ENCODE peak calls at places on chromosomes 1 and 21, in four cellular contexts. T, I, E and K are unnamed samples.

GRCh38 chr1:104991702-104992101 is 1242.0 kb downstream of the AMY1C start:
- DNase-seq in T (no peak), I (no peak), E (no peak), K (no peak)

GRCh38 chr1:61482170-61482569 is 242.8 kb downstream of the TM2D1 start:
- DNase-seq in T (no peak), I (no peak), E (no peak), K (no peak)

GRCh38 chr1:18059206-18059605 is 48.4 kb upstream of the IGSF21 start:
- DNase-seq in T (no peak), I (no peak), E (no peak), K (no peak)

GRCh38 chr1:204293605-204294365 is 65.9 kb downstream of the PLEKHA6 start:
- DNase-seq in T (no peak), I (no peak), E (no peak), K (no peak)

GRCh38 chr1:204523605-204524215 is 7.5 kb downstream of the MDM4 start:
- DNase-seq in T (peak), I (no peak), E (no peak), K (no peak)

GRCh38 chr1:21318714-21319159 is 28.5 kb upstream of the ECE1 start:
- DNase-seq in T (no peak), I (no peak), E (no peak), K (no peak)

GRCh38 chr1:154607748-154608521 is at the start of gene ADAR:
- DNase-seq in T (peak), I (peak), E (peak), K (peak)

GRCh38 chr1:22786719-22787489 is 76.3 kb downstream of the EPHB2 start:
- DNase-seq in T (no peak), I (no peak), E (no peak), K (no peak)

GRCh38 chr1:52634111-52634510 is 1.1 kb downstream of the SHISAL2A start:
- DNase-seq in T (no peak), I (no peak), E (no peak), K (no peak)

GRCh38 chr1:8351693-8352470 is 34.0 kb downstream of the SLC45A1 start:
- DNase-seq in T (peak), I (peak), E (no peak), K (peak)

GRCh38 chr1:57361516-57361915 is 62.3 kb downstream of the DAB1 start:
- DNase-seq in T (no peak), I (no peak), E (no peak), K (no peak)

GRCh38 chr1:192538407-192539311 is 36.9 kb upstream of the RGS1 start:
- DNase-seq in T (no peak), I (no peak), E (peak), K (no peak)

GRCh38 chr21:46421756-46422555 is 36.7 kb upstream of the DIP2A start:
- DNase-seq in T (no peak), I (no peak), E (no peak), K (no peak)

GRCh38 chr21:16193758-16194606 is 464.2 kb downstream of the USP25 start:
- DNase-seq in T (no peak), I (no peak), E (no peak), K (peak)

GRCh38 chr1:225877570-225877969 is 4.6 kb downstream of the TMEM63A start:
- DNase-seq in T (peak), I (peak), E (no peak), K (peak)

GRCh38 chr21:32366191-32366590 is 26.6 kb downstream of the URB1 start:
- DNase-seq in T (no peak), I (no peak), E (no peak), K (no peak)

GRCh38 chr1:184287001-184287400 is 99.8 kb upstream of the C1orf21 start:
- DNase-seq in T (peak), I (no peak), E (no peak), K (no peak)

GRCh38 chr1:157363660-157364140 is 188.6 kb downstream of the FCRL5 start:
- DNase-seq in T (peak), I (peak), E (peak), K (peak)

GRCh38 chr1:19903621-19904020 is 19.8 kb downstream of the PLA2G2E start:
- DNase-seq in T (no peak), I (no peak), E (no peak), K (no peak)

GRCh38 chr1:1937061-1937460 is 18.0 kb upstream of the TMEM52 start:
- DNase-seq in T (no peak), I (no peak), E (no peak), K (no peak)

GRCh38 chr21:29175408-29176147 is 45.1 kb downstream of the MAP3K7CL start:
- DNase-seq in T (no peak), I (no peak), E (no peak), K (no peak)

GRCh38 chr1:16155537-16156410 is at the start of gene EPHA2:
- DNase-seq in T (no peak), I (peak), E (no peak), K (peak)

GRCh38 chr21:45162809-45163208 is 88.4 kb downstream of the ADARB1 start:
- DNase-seq in T (no peak), I (no peak), E (no peak), K (no peak)

GRCh38 chr1:202968895-202969295 is 1.8 kb upstream of the CYB5R1 start:
- DNase-seq in T (peak), I (peak), E (peak), K (peak)

GRCh38 chr1:37561794-37562132 is 5.0 kb downstream of the DNALI1 start:
- DNase-seq in T (peak), I (peak), E (no peak), K (peak)

GRCh38 chr21:43290529-43291346 is 121.9 kb downstream of the CRYAA start:
- DNase-seq in T (no peak), I (no peak), E (no peak), K (peak)

GRCh38 chr1:6962390-6962955 is 177.2 kb downstream of the CAMTA1 start:
- DNase-seq in T (peak), I (peak), E (peak), K (peak)

GRCh38 chr1:70038025-70038424 is 167.4 kb downstream of the LRRC40 start:
- DNase-seq in T (no peak), I (no peak), E (no peak), K (peak)

GRCh38 chr1:101407505-101408211 is 170.8 kb downstream of the S1PR1 start:
- DNase-seq in T (no peak), I (peak), E (peak), K (no peak)

GRCh38 chr1:101409102-101409501 is 172.3 kb downstream of the S1PR1 start:
- DNase-seq in T (no peak), I (no peak), E (no peak), K (no peak)

GRCh38 chr1:101406271-101406670 is 169.5 kb downstream of the S1PR1 start:
- DNase-seq in T (no peak), I (no peak), E (no peak), K (no peak)

GRCh38 chr1:101408212-101409042 is 171.6 kb downstream of the S1PR1 start:
- DNase-seq in T (no peak), I (no peak), E (no peak), K (no peak)

GRCh38 chr1:101410048-101410878 is 173.4 kb downstream of the S1PR1 start:
- DNase-seq in T (no peak), I (no peak), E (peak), K (no peak)
- TF ChIP-seq USF1 in T (no peak), I (no peak), E (no peak), K (no peak)

DNA sequence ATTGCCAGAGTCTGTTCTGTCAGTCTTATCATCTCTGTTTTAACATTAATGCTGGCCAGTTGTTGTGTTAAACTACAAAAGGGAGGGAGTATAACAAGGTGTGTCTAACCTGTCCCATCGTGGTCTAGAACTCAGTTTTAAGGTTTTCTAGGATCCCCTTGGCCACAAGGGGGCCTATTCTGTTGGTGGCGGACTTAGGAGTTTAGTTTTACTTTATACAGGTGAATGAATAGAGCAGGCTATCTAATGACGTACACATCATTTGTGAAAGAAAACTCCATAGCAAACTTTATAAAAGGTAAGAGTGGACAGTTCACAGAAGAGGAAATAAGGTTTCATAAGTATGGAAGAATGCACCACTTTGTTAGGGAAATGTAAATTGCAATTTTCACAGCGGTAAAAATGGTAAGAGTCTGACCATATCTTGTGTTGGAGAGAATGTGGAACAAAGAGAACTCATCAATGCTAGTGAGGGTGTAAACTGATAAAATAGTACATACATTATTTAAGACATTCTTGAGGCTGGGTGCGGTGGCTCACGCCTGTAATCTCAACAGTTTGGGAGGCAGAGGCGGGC is 2.5 kb upstream of the ATF6 start:
- DNase-seq in T (peak), I (peak), E (no peak), K (no peak)
- TF ChIP-seq USF1 in T (no peak), I (no peak), E (no peak), K (no peak)

GRCh38 chr1:218459878-218460277 is 114.7 kb downstream of the TGFB2 start:
- DNase-seq in T (peak), I (peak), E (no peak), K (peak)
- TF ChIP-seq USF1 in T (no peak), I (no peak), E (no peak), K (no peak)

DNA sequence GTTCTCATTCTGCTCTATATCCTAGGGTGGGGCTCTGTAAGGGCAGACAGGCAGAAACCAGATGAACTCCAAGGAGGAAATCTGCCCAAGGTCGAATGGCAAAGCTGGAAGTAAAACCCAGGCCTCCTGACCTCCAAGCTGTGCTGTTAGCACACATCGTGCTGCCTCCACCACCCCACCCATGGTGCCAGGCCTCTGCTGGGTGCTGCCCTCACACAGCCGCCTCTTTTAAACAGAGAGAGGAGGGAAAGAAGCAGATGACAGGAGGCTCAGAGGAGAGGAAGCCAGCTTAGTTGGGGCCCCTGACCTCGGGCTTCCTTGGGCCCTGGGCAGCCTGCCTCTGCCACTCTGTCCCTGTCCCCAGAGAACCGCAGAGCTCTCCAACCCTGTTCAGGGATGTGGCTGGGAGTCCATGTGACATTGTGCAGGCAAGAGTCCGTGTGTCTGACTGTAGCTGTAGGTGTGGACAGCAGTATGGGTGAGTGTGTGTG is 1.1 kb downstream of the SYNC start:
- DNase-seq in T (no peak), I (no peak), E (no peak), K (no peak)
- TF ChIP-seq USF1 in T (no peak), I (no peak), E (no peak), K (no peak)

GRCh38 chr1:234201600-234201999 is 171.7 kb upstream of the COA6 start:
- DNase-seq in T (no peak), I (no peak), E (no peak), K (no peak)

GRCh38 chr1:234208351-234208750 is 164.9 kb upstream of the COA6 start:
- DNase-seq in T (no peak), I (no peak), E (no peak), K (no peak)

GRCh38 chr1:234208791-234209190 is 164.5 kb upstream of the COA6 start:
- DNase-seq in T (no peak), I (no peak), E (no peak), K (no peak)

GRCh38 chr1:234205966-234206365 is 167.3 kb upstream of the COA6 start:
- DNase-seq in T (no peak), I (no peak), E (no peak), K (no peak)

GRCh38 chr1:234206651-234207284 is 166.5 kb upstream of the COA6 start:
- DNase-seq in T (peak), I (no peak), E (no peak), K (no peak)
- TF ChIP-seq USF1 in T (no peak), I (no peak), E (no peak), K (no peak)

DNA sequence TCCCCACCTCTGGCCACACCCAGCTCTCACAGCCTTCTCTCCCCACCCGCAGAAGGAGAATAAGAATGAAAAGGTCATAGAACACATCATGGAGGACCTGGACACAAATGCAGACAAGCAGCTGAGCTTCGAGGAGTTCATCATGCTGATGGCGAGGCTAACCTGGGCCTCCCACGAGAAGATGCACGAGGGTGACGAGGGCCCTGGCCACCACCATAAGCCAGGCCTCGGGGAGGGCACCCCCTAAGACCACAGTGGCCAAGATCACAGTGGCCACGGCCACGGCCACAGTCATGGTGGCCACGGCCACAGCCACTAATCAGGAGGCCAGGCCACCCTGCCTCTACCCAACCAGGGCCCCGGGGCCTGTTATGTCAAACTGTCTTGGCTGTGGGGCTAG is 2.9 kb downstream of the S100A9 start:
- DNase-seq in T (no peak), I (no peak), E (no peak), K (no peak)
- TF ChIP-seq USF1 in T (no peak), I (no peak), E (no peak), K (no peak)

GRCh38 chr1:210293191-210293607 is 35.5 kb upstream of the HHAT start:
- DNase-seq in T (no peak), I (no peak), E (no peak), K (no peak)
- TF ChIP-seq USF1 in T (no peak), I (no peak), E (no peak), K (no peak)

GRCh38 chr1:40712997-40713396 is 21.5 kb downstream of the NFYC start:
- DNase-seq in T (peak), I (no peak), E (no peak), K (no peak)
- TF ChIP-seq USF1 in T (no peak), I (no peak), E (no peak), K (no peak)

DNA sequence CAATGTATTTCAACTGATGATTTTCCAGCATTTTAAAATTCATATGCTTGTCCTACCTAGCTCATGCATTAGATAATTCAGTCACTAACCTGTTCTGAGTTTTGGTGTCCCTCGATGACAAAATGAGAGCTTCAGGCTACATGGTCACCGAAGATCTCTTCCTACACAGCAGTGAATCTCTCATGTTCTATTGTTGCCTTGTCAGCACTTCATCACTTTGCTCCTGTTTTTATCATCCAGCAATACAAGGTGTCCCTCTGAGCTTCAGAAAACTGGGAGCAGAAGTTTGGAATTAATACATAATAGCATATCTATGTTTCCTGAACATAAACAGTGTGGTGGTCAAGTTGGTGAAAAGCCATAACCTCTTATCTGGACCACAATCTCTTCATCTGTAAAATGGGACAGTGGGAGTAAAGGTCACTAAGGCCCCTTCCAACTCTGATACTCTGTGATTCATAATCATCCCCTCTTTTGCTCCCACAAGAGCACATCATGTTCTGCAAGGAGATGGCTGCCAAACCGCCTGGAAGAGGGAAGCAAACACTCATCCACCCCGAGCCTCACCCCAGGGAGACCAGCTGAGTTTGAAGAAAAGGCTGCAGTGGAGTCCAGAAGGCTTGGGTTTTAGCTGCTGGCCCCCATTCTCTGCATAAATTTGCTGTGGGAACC is 137.9 kb upstream of the F3 start:
- DNase-seq in T (no peak), I (no peak), E (no peak), K (no peak)
- TF ChIP-seq USF1 in T (no peak), I (no peak), E (no peak), K (no peak)

GRCh38 chr1:110058591-110058990 is 11.9 kb downstream of the ALX3 start:
- DNase-seq in T (no peak), I (no peak), E (no peak), K (no peak)
- TF ChIP-seq USF1 in T (no peak), I (no peak), E (no peak), K (no peak)